ENCODE peak calls at places on chromosomes 5 and 9, in four cellular contexts. D is IMR-90, Y is H9, G is fibroblast of pulmonary artery. U is an unnamed sample.
A peak's percentile ranks its signal among the peaks of the same experiment; 100 is the strongest.

GRCh38 chr9:82127993-82128710 is 139.6 kb downstream of the SPATA31D1 start:
- DNase-seq in D (no peak), Y (no peak), G (no peak), U (no peak)

GRCh38 chr9:32260481-32260880 is 124.0 kb upstream of the ACO1 start:
- DNase-seq in D (no peak), Y (no peak), G (no peak), U (no peak)

GRCh38 chr5:80754900-80755299 is 100.1 kb upstream of the DHFR start:
- DNase-seq in D (peak; percentile 3), Y (no peak), G (no peak), U (no peak)

GRCh38 chr9:127796899-127797370 is 5.7 kb upstream of the FPGS start:
- DNase-seq in D (peak; percentile 65), Y (no peak), G (no peak), U (no peak)

GRCh38 chr9:98576859-98577258 is 131.9 kb downstream of the GABBR2 start:
- DNase-seq in D (no peak), Y (no peak), G (no peak), U (no peak)

GRCh38 chr5:107849118-107849517 is 178.4 kb upstream of the EFNA5 start:
- DNase-seq in D (no peak), Y (no peak), G (no peak), U (no peak)

GRCh38 chr5:124057161-124057814 is 545.3 kb downstream of the CSNK1G3 start:
- DNase-seq in D (no peak), Y (no peak), G (no peak), U (no peak)

GRCh38 chr5:172437445-172438303 is 16.7 kb downstream of the SH3PXD2B start:
- DNase-seq in D (peak; percentile 79), Y (no peak), G (peak; percentile 97), U (no peak)

GRCh38 chr9:121581775-121582600 is 69.4 kb upstream of the DAB2IP start:
- DNase-seq in D (no peak), Y (peak; percentile 58), G (no peak), U (peak; percentile 46)

GRCh38 chr9:135758056-135758455 is 56.1 kb downstream of the KCNT1 start:
- DNase-seq in D (no peak), Y (no peak), G (no peak), U (no peak)

U was measured in GM23338.